ENCODE peak calls at places on chromosomes 12 and 14, in eight cellular contexts. One of them, this sample, is unnamed.
A peak's percentile ranks its signal among the peaks of the same experiment; 100 is the strongest.

GRCh38 chr12:3069714-3070113 is 7.5 kb upstream of the TSPAN9 start:
- DNase-seq in lower leg skin: no peak
- DNase-seq in sigmoid colon: no peak
- DNase-seq in uterus: no peak
- DNase-seq in fibroblast of mammary gland: no peak
- DNase-seq in heart right ventricle: no peak
- DNase-seq in DND-41: no peak
- DNase-seq in K562: no peak
- DNase-seq in this sample: no peak

GRCh38 chr12:29799591-29799990 is 15.8 kb upstream of the TMTC1 start:
- DNase-seq in lower leg skin: no peak
- DNase-seq in sigmoid colon: no peak
- DNase-seq in uterus: no peak
- DNase-seq in fibroblast of mammary gland: no peak
- DNase-seq in heart right ventricle: no peak
- DNase-seq in DND-41: no peak
- DNase-seq in K562: no peak
- DNase-seq in this sample: no peak

GRCh38 chr14:69992564-69992963 is 113.3 kb downstream of the SMOC1 start:
- DNase-seq in lower leg skin: no peak
- DNase-seq in sigmoid colon: no peak
- DNase-seq in uterus: no peak
- DNase-seq in fibroblast of mammary gland: no peak
- DNase-seq in heart right ventricle: peak; percentile 12
- DNase-seq in DND-41: no peak
- DNase-seq in K562: no peak
- DNase-seq in this sample: no peak

GRCh38 chr14:106039400-106039799 is 513.0 kb downstream of the TMEM121 start:
- DNase-seq in lower leg skin: no peak
- DNase-seq in sigmoid colon: no peak
- DNase-seq in uterus: no peak
- DNase-seq in fibroblast of mammary gland: peak; percentile 2
- DNase-seq in heart right ventricle: no peak
- DNase-seq in DND-41: peak; percentile 76
- DNase-seq in K562: peak; percentile 11
- DNase-seq in this sample: no peak

GRCh38 chr12:76883826-76884225 is 5.0 kb upstream of the CSRP2 start:
- DNase-seq in lower leg skin: no peak
- DNase-seq in sigmoid colon: no peak
- DNase-seq in uterus: peak; percentile 26
- DNase-seq in fibroblast of mammary gland: peak; percentile 78
- DNase-seq in heart right ventricle: peak; percentile 85
- DNase-seq in DND-41: no peak
- DNase-seq in K562: no peak
- DNase-seq in this sample: no peak

GRCh38 chr12:41242613-41243012 is 54.5 kb downstream of the PDZRN4 start:
- DNase-seq in lower leg skin: no peak
- DNase-seq in sigmoid colon: no peak
- DNase-seq in uterus: no peak
- DNase-seq in fibroblast of mammary gland: no peak
- DNase-seq in heart right ventricle: no peak
- DNase-seq in DND-41: no peak
- DNase-seq in K562: no peak
- DNase-seq in this sample: no peak

GRCh38 chr14:44701563-44702263 is 194.6 kb upstream of the FSCB start:
- DNase-seq in lower leg skin: no peak
- DNase-seq in sigmoid colon: no peak
- DNase-seq in uterus: no peak
- DNase-seq in fibroblast of mammary gland: no peak
- DNase-seq in heart right ventricle: no peak
- DNase-seq in DND-41: no peak
- DNase-seq in K562: no peak
- DNase-seq in this sample: no peak

GRCh38 chr14:23067847-23068791 is 10.8 kb upstream of the CDH24 start:
- DNase-seq in lower leg skin: no peak
- DNase-seq in sigmoid colon: no peak
- DNase-seq in uterus: no peak
- DNase-seq in fibroblast of mammary gland: no peak
- DNase-seq in heart right ventricle: no peak
- DNase-seq in DND-41: no peak
- DNase-seq in K562: peak; percentile 35
- DNase-seq in this sample: no peak

GRCh38 chr12:92145481-92145730 is 240 bp downstream of the BTG1 start:
- DNase-seq in lower leg skin: no peak
- DNase-seq in sigmoid colon: no peak
- DNase-seq in uterus: no peak
- DNase-seq in fibroblast of mammary gland: no peak
- DNase-seq in heart right ventricle: no peak
- DNase-seq in DND-41: no peak
- DNase-seq in K562: no peak
- DNase-seq in this sample: no peak

DNA sequence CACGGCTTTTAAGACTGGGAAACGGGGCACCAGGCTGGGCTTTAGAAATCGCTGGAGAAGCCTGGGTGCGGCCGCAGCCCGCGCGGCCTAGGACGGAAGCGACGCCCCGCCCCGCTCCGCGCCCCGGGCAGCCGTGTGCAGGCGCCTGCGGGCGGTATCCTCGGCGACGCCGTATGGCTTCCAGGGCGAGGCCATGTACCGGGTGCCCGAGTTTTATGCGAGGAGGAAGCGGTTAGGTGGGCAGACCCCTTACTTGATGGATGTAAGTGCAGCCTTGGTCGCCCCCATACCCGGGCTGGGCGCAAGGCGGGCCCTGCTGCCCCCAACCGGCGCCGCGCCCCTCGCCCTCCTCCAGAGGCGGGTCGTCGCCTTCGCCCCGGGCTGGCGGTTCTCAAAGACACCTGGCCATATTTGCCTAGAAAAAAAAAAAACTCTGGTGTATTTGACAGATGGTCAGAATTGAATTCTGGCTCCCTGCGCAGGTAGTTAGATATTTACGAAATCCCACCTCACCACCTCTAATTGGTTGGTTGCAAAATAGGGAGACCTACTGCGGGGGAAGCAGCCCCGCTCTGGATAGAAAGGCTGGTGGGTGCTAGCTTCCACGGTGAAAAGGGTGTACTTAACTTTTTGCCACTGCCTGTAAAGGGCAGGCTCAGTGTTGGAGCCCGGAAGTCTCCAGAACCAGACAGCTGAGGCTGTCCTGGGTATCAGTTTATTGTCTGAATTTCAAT is at the start of gene PPP1R36:
- DNase-seq in lower leg skin: no peak
- DNase-seq in sigmoid colon: peak; percentile 70
- DNase-seq in uterus: no peak
- DNase-seq in fibroblast of mammary gland: no peak
- DNase-seq in heart right ventricle: no peak
- DNase-seq in DND-41: no peak
- DNase-seq in K562: no peak
- DNase-seq in this sample: no peak
- H3K4me3 ChIP-seq in lower leg skin: peak within 1 kb of the TSS; percentile 18
- H3K4me3 ChIP-seq in sigmoid colon: peak within 1 kb of the TSS; percentile 34
- H3K4me3 ChIP-seq in uterus: peak within 1 kb of the TSS; percentile 24
- H3K4me3 ChIP-seq in fibroblast of mammary gland: no peak within 1 kb of the TSS
- H3K4me3 ChIP-seq in heart right ventricle: peak within 1 kb of the TSS; percentile 54
- H3K4me3 ChIP-seq in DND-41: no peak within 1 kb of the TSS
- H3K4me3 ChIP-seq in K562: no peak within 1 kb of the TSS
- H3K4me3 ChIP-seq in this sample: peak within 1 kb of the TSS; percentile 26

GRCh38 chr12:21113266-21113665 is 17.7 kb upstream of the SLCO1B1 start:
- DNase-seq in lower leg skin: no peak
- DNase-seq in sigmoid colon: no peak
- DNase-seq in uterus: no peak
- DNase-seq in fibroblast of mammary gland: no peak
- DNase-seq in heart right ventricle: no peak
- DNase-seq in DND-41: no peak
- DNase-seq in K562: no peak
- DNase-seq in this sample: no peak

GRCh38 chr12:21117995-21118394 is 13.0 kb upstream of the SLCO1B1 start:
- DNase-seq in lower leg skin: no peak
- DNase-seq in sigmoid colon: no peak
- DNase-seq in uterus: no peak
- DNase-seq in fibroblast of mammary gland: no peak
- DNase-seq in heart right ventricle: no peak
- DNase-seq in DND-41: no peak
- DNase-seq in K562: no peak
- DNase-seq in this sample: no peak

GRCh38 chr12:21118760-21119159 is 12.2 kb upstream of the SLCO1B1 start:
- DNase-seq in lower leg skin: no peak
- DNase-seq in sigmoid colon: no peak
- DNase-seq in uterus: no peak
- DNase-seq in fibroblast of mammary gland: no peak
- DNase-seq in heart right ventricle: no peak
- DNase-seq in DND-41: no peak
- DNase-seq in K562: no peak
- DNase-seq in this sample: no peak
- H3K4me3 ChIP-seq in lower leg skin: no peak overlapping the region
- H3K4me3 ChIP-seq in sigmoid colon: no peak overlapping the region
- H3K4me3 ChIP-seq in uterus: no peak overlapping the region
- H3K4me3 ChIP-seq in fibroblast of mammary gland: no peak overlapping the region
- H3K4me3 ChIP-seq in heart right ventricle: no peak overlapping the region
- H3K4me3 ChIP-seq in DND-41: no peak overlapping the region
- H3K4me3 ChIP-seq in K562: no peak overlapping the region
- H3K4me3 ChIP-seq in this sample: no peak overlapping the region

GRCh38 chr12:67270622-67271021 is 1.5 kb downstream of the CAND1 start:
- DNase-seq in lower leg skin: no peak
- DNase-seq in sigmoid colon: no peak
- DNase-seq in uterus: no peak
- DNase-seq in fibroblast of mammary gland: no peak
- DNase-seq in heart right ventricle: no peak
- DNase-seq in DND-41: no peak
- DNase-seq in K562: no peak
- DNase-seq in this sample: no peak
- H3K4me3 ChIP-seq in lower leg skin: no peak overlapping the region
- H3K4me3 ChIP-seq in sigmoid colon: peak overlapping the region; percentile 95
- H3K4me3 ChIP-seq in uterus: peak overlapping the region; percentile 97
- H3K4me3 ChIP-seq in fibroblast of mammary gland: peak overlapping the region; percentile 94
- H3K4me3 ChIP-seq in heart right ventricle: peak overlapping the region; percentile 88
- H3K4me3 ChIP-seq in DND-41: peak overlapping the region; percentile 75
- H3K4me3 ChIP-seq in K562: peak overlapping the region; percentile 90
- H3K4me3 ChIP-seq in this sample: peak overlapping the region; percentile 83

GRCh38 chr12:130933269-130933995 is 20.3 kb upstream of the ADGRD1 start:
- DNase-seq in lower leg skin: no peak
- DNase-seq in sigmoid colon: no peak
- DNase-seq in uterus: no peak
- DNase-seq in fibroblast of mammary gland: no peak
- DNase-seq in heart right ventricle: no peak
- DNase-seq in DND-41: no peak
- DNase-seq in K562: no peak
- DNase-seq in this sample: no peak
- H3K4me3 ChIP-seq in lower leg skin: no peak overlapping the region
- H3K4me3 ChIP-seq in sigmoid colon: no peak overlapping the region
- H3K4me3 ChIP-seq in uterus: no peak overlapping the region
- H3K4me3 ChIP-seq in fibroblast of mammary gland: no peak overlapping the region
- H3K4me3 ChIP-seq in heart right ventricle: no peak overlapping the region
- H3K4me3 ChIP-seq in DND-41: no peak overlapping the region
- H3K4me3 ChIP-seq in K562: no peak overlapping the region
- H3K4me3 ChIP-seq in this sample: no peak overlapping the region

GRCh38 chr12:52178443-52178842 is 13.4 kb downstream of the KRT80 start:
- DNase-seq in lower leg skin: no peak
- DNase-seq in sigmoid colon: no peak
- DNase-seq in uterus: no peak
- DNase-seq in fibroblast of mammary gland: no peak
- DNase-seq in heart right ventricle: no peak
- DNase-seq in DND-41: no peak
- DNase-seq in K562: no peak
- DNase-seq in this sample: no peak
- H3K4me3 ChIP-seq in lower leg skin: no peak overlapping the region
- H3K4me3 ChIP-seq in sigmoid colon: no peak overlapping the region
- H3K4me3 ChIP-seq in uterus: no peak overlapping the region
- H3K4me3 ChIP-seq in fibroblast of mammary gland: no peak overlapping the region
- H3K4me3 ChIP-seq in heart right ventricle: no peak overlapping the region
- H3K4me3 ChIP-seq in DND-41: no peak overlapping the region
- H3K4me3 ChIP-seq in K562: no peak overlapping the region
- H3K4me3 ChIP-seq in this sample: no peak overlapping the region

GRCh38 chr14:75520852-75521251 is 1.4 kb upstream of the BATF start:
- DNase-seq in lower leg skin: no peak
- DNase-seq in sigmoid colon: no peak
- DNase-seq in uterus: no peak
- DNase-seq in fibroblast of mammary gland: no peak
- DNase-seq in heart right ventricle: no peak
- DNase-seq in DND-41: no peak
- DNase-seq in K562: no peak
- DNase-seq in this sample: no peak

GRCh38 chr14:75522919-75523318 is 650 bp downstream of the BATF start:
- DNase-seq in lower leg skin: no peak
- DNase-seq in sigmoid colon: no peak
- DNase-seq in uterus: no peak
- DNase-seq in fibroblast of mammary gland: no peak
- DNase-seq in heart right ventricle: no peak
- DNase-seq in DND-41: no peak
- DNase-seq in K562: no peak
- DNase-seq in this sample: no peak

GRCh38 chr14:75523771-75524171 is 1.5 kb downstream of the BATF start:
- DNase-seq in lower leg skin: no peak
- DNase-seq in sigmoid colon: no peak
- DNase-seq in uterus: no peak
- DNase-seq in fibroblast of mammary gland: peak; percentile 59
- DNase-seq in heart right ventricle: no peak
- DNase-seq in DND-41: no peak
- DNase-seq in K562: no peak
- DNase-seq in this sample: no peak

GRCh38 chr14:75521415-75522199 is 662 bp upstream of the BATF start:
- DNase-seq in lower leg skin: no peak
- DNase-seq in sigmoid colon: no peak
- DNase-seq in uterus: no peak
- DNase-seq in fibroblast of mammary gland: no peak
- DNase-seq in heart right ventricle: no peak
- DNase-seq in DND-41: peak; percentile 15
- DNase-seq in K562: no peak
- DNase-seq in this sample: no peak

DNA sequence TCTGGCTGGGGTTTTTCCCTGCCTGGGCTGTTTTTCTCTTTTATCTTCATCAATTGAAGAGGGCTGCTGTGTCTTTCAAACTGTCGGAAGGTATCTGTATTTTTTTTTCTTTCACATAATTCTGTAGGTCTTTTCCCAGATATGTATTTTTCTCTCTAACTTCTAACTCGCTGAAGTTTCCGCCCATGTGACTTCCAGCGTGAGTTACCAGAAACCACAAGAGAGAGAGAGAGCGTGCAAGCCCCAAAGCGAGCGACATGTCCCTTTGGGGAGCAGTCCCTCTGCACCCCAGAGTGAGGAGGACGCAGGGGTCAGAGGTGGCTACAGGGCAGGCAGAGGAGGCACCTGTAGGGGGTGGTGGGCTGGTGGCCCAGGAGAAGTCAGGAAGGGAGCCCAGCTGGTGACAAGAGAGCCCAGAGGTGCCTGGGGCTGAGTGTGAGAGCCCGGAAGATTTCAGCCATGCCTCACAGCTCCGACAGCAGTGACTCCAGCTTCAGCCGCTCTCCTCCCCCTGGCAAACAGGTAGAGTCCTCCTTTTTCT is at the start of gene BATF:
- DNase-seq in lower leg skin: peak; percentile 56
- DNase-seq in sigmoid colon: no peak
- DNase-seq in uterus: no peak
- DNase-seq in fibroblast of mammary gland: no peak
- DNase-seq in heart right ventricle: no peak
- DNase-seq in DND-41: peak; percentile 69
- DNase-seq in K562: no peak
- DNase-seq in this sample: no peak
- H3K4me3 ChIP-seq in lower leg skin: no peak within 1 kb of the TSS
- H3K4me3 ChIP-seq in sigmoid colon: peak within 1 kb of the TSS; percentile 27
- H3K4me3 ChIP-seq in uterus: no peak within 1 kb of the TSS
- H3K4me3 ChIP-seq in fibroblast of mammary gland: no peak within 1 kb of the TSS
- H3K4me3 ChIP-seq in heart right ventricle: peak within 1 kb of the TSS; percentile 27
- H3K4me3 ChIP-seq in DND-41: peak within 1 kb of the TSS; percentile 63
- H3K4me3 ChIP-seq in K562: peak within 1 kb of the TSS; percentile 19
- H3K4me3 ChIP-seq in this sample: no peak within 1 kb of the TSS

GRCh38 chr12:53989227-53990113 is 4.5 kb downstream of the HOXC10 start:
- DNase-seq in lower leg skin: no peak
- DNase-seq in sigmoid colon: no peak
- DNase-seq in uterus: no peak
- DNase-seq in fibroblast of mammary gland: peak; percentile 71
- DNase-seq in heart right ventricle: no peak
- DNase-seq in DND-41: peak; percentile 61
- DNase-seq in K562: peak; percentile 50
- DNase-seq in this sample: no peak
- H3K4me3 ChIP-seq in lower leg skin: no peak overlapping the region
- H3K4me3 ChIP-seq in sigmoid colon: no peak overlapping the region
- H3K4me3 ChIP-seq in uterus: no peak overlapping the region
- H3K4me3 ChIP-seq in fibroblast of mammary gland: peak overlapping the region; percentile 40
- H3K4me3 ChIP-seq in heart right ventricle: no peak overlapping the region
- H3K4me3 ChIP-seq in DND-41: peak overlapping the region; percentile 31
- H3K4me3 ChIP-seq in K562: peak overlapping the region; percentile 1
- H3K4me3 ChIP-seq in this sample: no peak overlapping the region

This sample was measured in ovary.